ENCODE peak calls at places on chromosomes 13 and 19, in four cellular contexts. X, F, Z and B are unnamed samples. For H3K4me1, the result is how much of the 10 kb centered on the place peaks cover.

GRCh38 chr19:36054733-36055686 is at the start of gene WDR62:
- DNase-seq in F (peak), Z (peak), X (peak), B (peak)

GRCh38 chr19:38693380-38694223 is 46.2 kb downstream of the ACTN4 start:
- DNase-seq in Z (no peak), F (peak), X (peak), B (no peak)

GRCh38 chr19:8973501-8974091 is 36.6 kb downstream of the MUC16 start:
- DNase-seq in F (no peak), Z (no peak), X (no peak), B (no peak)

GRCh38 chr13:45506811-45507210 is 42.1 kb downstream of the COG3 start:
- DNase-seq in F (no peak), X (no peak), Z (no peak), B (no peak)

GRCh38 chr19:58325623-58326022 is 1.2 kb upstream of the ZSCAN22 start:
- DNase-seq in X (no peak), F (no peak), Z (no peak), B (no peak)

GRCh38 chr13:42170029-42170428 is 101.9 kb upstream of the AKAP11 start:
- DNase-seq in F (no peak), X (no peak), Z (no peak), B (no peak)

GRCh38 chr13:92806215-92806614 is 420.4 kb upstream of the GPC6 start:
- DNase-seq in Z (no peak), X (peak), F (no peak), B (no peak)

GRCh38 chr13:98300956-98301641 is 124.0 kb upstream of the RNF113B start:
- DNase-seq in Z (no peak), X (peak), F (no peak), B (no peak)

GRCh38 chr19:52391135-52391534 is 6.5 kb upstream of the ZNF528 start:
- DNase-seq in Z (no peak), F (no peak), X (no peak), B (no peak)

GRCh38 chr13:32195713-32196112 is 119.5 kb downstream of the ZAR1L start:
- DNase-seq in Z (no peak), X (no peak), F (no peak), B (no peak)

GRCh38 chr19:17777840-17778620 is 16.9 kb upstream of the B3GNT3 start:
- DNase-seq in Z (no peak), F (no peak), X (peak), B (no peak)

GRCh38 chr19:20478936-20479335 is 86.6 kb downstream of the ZNF737 start:
- DNase-seq in F (no peak), X (no peak), Z (no peak), B (no peak)
- TF ChIP-seq CTCF in F (no peak), X (no peak), Z (no peak), B (no peak)

GRCh38 chr13:75738841-75739240 is 102.7 kb downstream of the LMO7 start:
- DNase-seq in Z (no peak), F (no peak), X (no peak), B (no peak)

GRCh38 chr13:75740008-75740407 is 103.9 kb downstream of the LMO7 start:
- DNase-seq in X (no peak), Z (no peak), F (no peak), B (no peak)

GRCh38 chr13:75736132-75736531 is 100.0 kb downstream of the LMO7 start:
- DNase-seq in F (no peak), Z (no peak), X (no peak), B (no peak)

GRCh38 chr13:75744127-75744526 is 108.0 kb downstream of the LMO7 start:
- DNase-seq in X (no peak), F (no peak), Z (no peak), B (no peak)

GRCh38 chr13:75739244-75739868 is 103.2 kb downstream of the LMO7 start:
- DNase-seq in Z (no peak), F (no peak), X (no peak), B (no peak)
- H3K27ac ChIP-seq in Z (no peak), F (no peak), X (no peak), B (no peak)

GRCh38 chr13:113855012-113855921 is 8.6 kb downstream of the GAS6 start:
- DNase-seq in X (peak), Z (peak), F (peak), B (peak)
- H3K4me1 ChIP-seq in X (half or more), Z (under half), F (half or more), B (half or more)

DNA sequence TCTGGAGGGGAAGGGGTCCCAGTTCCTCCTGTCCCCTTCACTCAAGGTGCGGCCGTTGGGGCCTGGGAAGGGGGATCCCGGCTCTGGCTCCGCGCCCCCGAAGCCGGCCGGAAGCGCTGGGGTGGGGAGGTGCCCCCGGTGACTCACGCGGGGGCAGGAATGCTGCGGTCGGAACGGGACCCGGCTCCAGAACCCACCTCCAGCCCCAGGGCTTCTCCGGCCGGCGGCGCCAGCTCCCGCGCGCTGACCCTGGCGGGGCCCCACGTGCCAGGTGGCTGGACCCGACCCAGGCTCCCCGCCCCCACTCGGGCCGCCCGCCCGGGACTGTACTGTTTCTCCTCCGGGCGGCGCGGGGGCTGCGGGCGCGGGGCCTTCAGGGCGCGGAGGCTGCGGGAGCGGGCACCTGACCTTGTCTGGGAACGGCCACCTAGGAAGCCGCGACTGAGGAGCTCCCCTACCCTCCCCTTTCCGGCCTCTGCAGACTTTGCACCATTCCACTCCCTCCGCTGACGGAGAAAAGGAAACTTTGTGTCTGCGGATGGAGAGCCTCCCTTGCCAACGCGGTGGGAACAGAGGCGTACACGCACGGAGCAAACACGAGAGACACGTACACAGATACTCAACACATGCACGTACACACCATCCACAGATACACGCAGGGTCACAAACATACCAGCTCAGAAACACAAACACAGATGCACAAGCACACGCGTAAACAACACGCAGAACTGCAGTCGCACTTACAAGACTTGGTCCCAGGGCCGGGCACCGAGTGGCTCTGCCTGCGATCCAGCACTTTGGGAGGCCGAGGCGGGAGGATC is 7.2 kb downstream of the AXL start:
- DNase-seq in F (peak), X (peak), Z (peak), B (peak)
- TF ChIP-seq CTCF in F (no peak), X (peak), Z (peak), B (peak)

GRCh38 chr19:49667473-49667872 is 1.7 kb downstream of the BCL2L12 start:
- DNase-seq in X (no peak), Z (no peak), F (no peak), B (no peak)
- H3K27ac ChIP-seq in X (no peak), Z (no peak), F (no peak), B (no peak)

GRCh38 chr19:40281381-40282208 is 3.5 kb downstream of the AKT2 start:
- DNase-seq in X (no peak), Z (no peak), F (no peak), B (no peak)

GRCh38 chr19:40283414-40284250 is 1.5 kb downstream of the AKT2 start:
- DNase-seq in Z (no peak), X (peak), F (no peak), B (no peak)

GRCh38 chr19:40280608-40281221 is 4.4 kb downstream of the AKT2 start:
- DNase-seq in Z (no peak), F (peak), X (peak), B (peak)

GRCh38 chr19:40282920-40283319 is 2.2 kb downstream of the AKT2 start:
- DNase-seq in Z (no peak), X (no peak), F (no peak), B (peak)

GRCh38 chr19:40282209-40282580 is 3.0 kb downstream of the AKT2 start:
- DNase-seq in F (no peak), Z (no peak), X (no peak), B (no peak)
- H3K4me1 ChIP-seq in F (half or more), Z (under half), X (half or more), B (half or more)